ENCODE peak calls at places on chromosome 18, in four cellular contexts. Z, S, L and D are unnamed samples.
A peak's percentile ranks its signal among the peaks of the same experiment; 100 is the strongest.

GRCh38 chr18:47908523-47909039 is 21.9 kb downstream of the SMAD2 start:
- DNase-seq in Z (no peak), S (no peak), L (no peak), D (peak; percentile 36)

GRCh38 chr18:27493182-27493581 is 308.1 kb upstream of the CHST9 start:
- DNase-seq in Z (no peak), S (no peak), L (no peak), D (no peak)

GRCh38 chr18:46759885-46760284 is 3.0 kb upstream of the ST8SIA5 start:
- DNase-seq in Z (no peak), S (no peak), L (no peak), D (no peak)

GRCh38 chr18:8785855-8786765 is 80.8 kb downstream of the MTCL1 start:
- DNase-seq in Z (no peak), S (no peak), L (no peak), D (no peak)

GRCh38 chr18:65093341-65093740 is 657.5 kb upstream of the CDH7 start:
- DNase-seq in Z (no peak), S (no peak), L (no peak), D (no peak)

GRCh38 chr18:5142859-5143258 is 54.2 kb downstream of the AKAIN1 start:
- DNase-seq in Z (no peak), S (no peak), L (no peak), D (no peak)

GRCh38 chr18:61703508-61703907 is 189.3 kb downstream of the RNF152 start:
- DNase-seq in Z (no peak), S (no peak), L (peak; percentile 97), D (no peak)

GRCh38 chr18:40124107-40124506 is 1830.9 kb upstream of the PIK3C3 start:
- DNase-seq in Z (no peak), S (no peak), L (peak; percentile 44), D (no peak)

GRCh38 chr18:54909538-54909937 is 49.7 kb downstream of the CCDC68 start:
- DNase-seq in Z (no peak), S (no peak), L (no peak), D (no peak)

GRCh38 chr18:68387246-68387645 is 327.7 kb downstream of the TMX3 start:
- DNase-seq in Z (no peak), S (no peak), L (peak; percentile 50), D (no peak)

GRCh38 chr18:43965691-43966090 is 688.4 kb upstream of the SYT4 start:
- DNase-seq in Z (no peak), S (no peak), L (peak; percentile 1), D (no peak)

GRCh38 chr18:33116376-33116775 is 324.1 kb downstream of the CCDC178 start:
- DNase-seq in Z (no peak), S (peak; percentile 20), L (no peak), D (no peak)
- TF ChIP-seq POLR2A in Z (no peak), S (no peak), L (no peak), D (no peak)

GRCh38 chr18:11982981-11983380 is 1.7 kb downstream of the IMPA2 start:
- DNase-seq in Z (no peak), S (no peak), L (no peak), D (peak; percentile 46)

GRCh38 chr18:11980555-11981382 is 538 bp upstream of the IMPA2 start:
- DNase-seq in Z (peak; percentile 87), S (peak; percentile 99), L (peak; percentile 96), D (peak; percentile 99)

GRCh38 chr18:11981383-11981632 is at the start of gene IMPA2:
- DNase-seq in Z (no peak), S (no peak), L (no peak), D (no peak)

GRCh38 chr18:11980148-11980554 is 1.2 kb upstream of the IMPA2 start:
- DNase-seq in Z (peak; percentile 20), S (no peak), L (peak; percentile 13), D (no peak)

GRCh38 chr18:11981633-11982366 is 493 bp downstream of the IMPA2 start:
- DNase-seq in Z (peak; percentile 35), S (peak; percentile 61), L (peak; percentile 19), D (peak; percentile 58)
- TF ChIP-seq POLR2A in Z (no peak), S (no peak), L (no peak), D (peak; percentile 16)

GRCh38 chr18:21629089-21629832 is 17.1 kb downstream of the SNRPD1 start:
- DNase-seq in Z (no peak), S (no peak), L (no peak), D (no peak)
- TF ChIP-seq POLR2A in Z (no peak), S (no peak), L (no peak), D (no peak)

GRCh38 chr18:31040982-31041345 is 1.6 kb downstream of the DSC3 start:
- DNase-seq in Z (no peak), S (no peak), L (no peak), D (no peak)

GRCh38 chr18:31043709-31044108 is 1.2 kb upstream of the DSC3 start:
- DNase-seq in Z (no peak), S (no peak), L (no peak), D (no peak)

GRCh38 chr18:31041346-31042067 is 1.0 kb downstream of the DSC3 start:
- DNase-seq in Z (no peak), S (no peak), L (no peak), D (no peak)

GRCh38 chr18:31042068-31042390 is 513 bp downstream of the DSC3 start:
- DNase-seq in Z (no peak), S (no peak), L (no peak), D (no peak)

DNA sequence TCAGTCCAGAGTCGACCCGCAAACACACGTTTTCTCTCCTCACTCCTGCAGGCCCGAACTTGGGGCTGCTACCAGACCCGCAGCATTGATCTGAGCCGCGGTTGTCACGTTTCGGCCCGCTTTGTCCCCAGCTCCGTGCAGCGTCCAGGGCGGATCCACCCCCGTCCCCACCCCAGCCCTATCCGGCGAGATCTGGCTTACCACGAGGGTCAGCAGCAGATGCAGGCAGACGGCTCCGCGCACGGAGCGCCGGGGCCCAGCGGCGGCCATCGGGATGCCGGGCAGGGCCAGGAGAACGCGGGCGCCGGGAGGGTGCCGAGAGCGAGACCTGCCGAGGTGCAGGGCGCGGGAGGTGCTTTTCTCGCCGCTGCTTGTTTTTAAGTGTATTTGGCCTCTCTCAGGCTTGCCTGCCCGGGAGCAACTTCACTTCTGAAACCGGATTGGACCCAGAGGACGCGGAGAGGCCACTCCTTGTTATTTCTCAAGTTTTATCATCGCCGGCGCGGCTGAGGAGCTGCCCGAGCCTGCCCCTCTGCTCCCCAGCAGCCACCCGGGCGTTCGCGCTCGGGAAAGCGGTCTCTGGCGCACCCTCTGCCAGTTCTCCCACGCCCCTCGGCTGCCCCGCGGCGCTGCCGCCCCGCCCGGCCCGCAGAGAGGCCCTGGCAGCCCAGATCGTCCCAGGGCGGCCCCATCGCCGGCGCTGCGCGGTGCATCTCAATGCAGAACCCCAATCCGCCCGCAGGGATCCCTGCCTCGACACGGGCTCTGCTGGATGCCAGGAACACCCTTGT is at the start of gene DSC3:
- DNase-seq in Z (peak; percentile 51), S (no peak), L (no peak), D (no peak)
- TF ChIP-seq POLR2A in Z (no peak), S (no peak), L (no peak), D (no peak)

GRCh38 chr18:56638232-56639093 is at the start of gene TXNL1:
- DNase-seq in Z (peak; percentile 77), S (peak; percentile 100), L (peak; percentile 99), D (peak; percentile 100)
- TF ChIP-seq POLR2A in Z (peak; percentile 51), S (peak; percentile 80), L (peak; percentile 96), D (peak; percentile 78)

DNA sequence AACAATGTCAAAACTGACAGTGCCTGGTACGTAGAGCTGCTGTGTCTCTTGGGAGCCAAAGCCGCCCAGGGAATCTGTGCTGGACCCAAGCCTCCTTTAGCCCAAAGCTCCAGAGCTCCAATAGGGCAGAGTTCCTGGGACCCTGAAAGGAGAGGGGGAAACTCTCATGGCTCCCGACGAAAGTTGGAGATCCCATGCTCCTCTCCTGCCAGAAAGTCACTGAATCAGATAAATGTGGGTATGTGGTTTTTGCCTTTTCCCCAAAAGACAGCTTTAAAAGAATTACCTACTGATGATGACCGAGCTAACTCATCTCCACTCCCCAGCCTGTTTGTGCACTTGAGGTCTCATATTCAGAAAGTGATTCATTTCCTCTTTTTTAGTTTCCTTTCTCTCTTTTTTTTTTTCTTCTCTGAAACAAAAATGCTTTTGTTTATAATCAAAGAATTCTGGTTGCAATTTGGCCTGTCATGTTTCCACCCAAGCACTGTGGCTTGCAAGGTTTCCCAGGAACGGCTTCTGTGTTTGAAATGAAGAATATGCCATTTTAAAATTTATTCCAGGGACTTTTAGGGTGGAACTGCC is 14.1 kb upstream of the PMAIP1 start:
- DNase-seq in Z (no peak), S (no peak), L (peak; percentile 92), D (no peak)
- TF ChIP-seq POLR2A in Z (no peak), S (no peak), L (no peak), D (no peak)

GRCh38 chr18:6489977-6490376 is 75.3 kb upstream of the L3MBTL4 start:
- DNase-seq in Z (no peak), S (no peak), L (no peak), D (no peak)
- TF ChIP-seq POLR2A in Z (no peak), S (no peak), L (no peak), D (no peak)